ENCODE peak calls at places on chromosome 21, in five cellular contexts. One of them, this sample, is unnamed.

GRCh38 chr21:33124879-33125278 is 54.9 kb downstream of the OLIG1 start:
- DNase-seq in thyroid gland: no peak
- DNase-seq in left ventricle myocardium inferior: no peak
- DNase-seq in A549: no peak
- DNase-seq in CD8-positive, alpha-beta T cell: no peak
- DNase-seq in this sample: no peak

GRCh38 chr21:35603471-35603870 is 456.9 kb downstream of the SETD4 start:
- DNase-seq in A549: no peak
- DNase-seq in left ventricle myocardium inferior: no peak
- DNase-seq in thyroid gland: no peak
- DNase-seq in CD8-positive, alpha-beta T cell: no peak
- DNase-seq in this sample: no peak

GRCh38 chr21:18030248-18030647 is 211.1 kb upstream of the C21orf91 start:
- DNase-seq in left ventricle myocardium inferior: no peak
- DNase-seq in thyroid gland: no peak
- DNase-seq in CD8-positive, alpha-beta T cell: no peak
- DNase-seq in A549: no peak
- DNase-seq in this sample: no peak

GRCh38 chr21:34947122-34947534 is 102.0 kb downstream of the RUNX1 start:
- DNase-seq in left ventricle myocardium inferior: no peak
- DNase-seq in CD8-positive, alpha-beta T cell: no peak
- DNase-seq in A549: no peak
- DNase-seq in thyroid gland: no peak
- DNase-seq in this sample: no peak

GRCh38 chr21:29753216-29753615 is 186.6 kb downstream of the GRIK1 start:
- DNase-seq in CD8-positive, alpha-beta T cell: no peak
- DNase-seq in left ventricle myocardium inferior: no peak
- DNase-seq in A549: no peak
- DNase-seq in thyroid gland: no peak
- DNase-seq in this sample: no peak

GRCh38 chr21:30800605-30801004 is 12.5 kb downstream of the KRTAP8-1 start:
- DNase-seq in CD8-positive, alpha-beta T cell: no peak
- DNase-seq in left ventricle myocardium inferior: no peak
- DNase-seq in A549: no peak
- DNase-seq in thyroid gland: no peak
- DNase-seq in this sample: no peak

GRCh38 chr21:36155603-36156338 is 853 bp upstream of the DOP1B start:
- DNase-seq in CD8-positive, alpha-beta T cell: peak; percentile 14
- DNase-seq in left ventricle myocardium inferior: peak; percentile 21
- DNase-seq in thyroid gland: peak; percentile 86
- DNase-seq in A549: no peak
- DNase-seq in this sample: peak; percentile 83

GRCh38 chr21:38787461-38788274 is 18.1 kb upstream of the ETS2 start:
- DNase-seq in thyroid gland: peak; percentile 75
- DNase-seq in CD8-positive, alpha-beta T cell: no peak
- DNase-seq in left ventricle myocardium inferior: no peak
- DNase-seq in A549: peak; percentile 79
- DNase-seq in this sample: no peak

GRCh38 chr21:13937236-13937635 is 273.5 kb downstream of the LIPI start:
- DNase-seq in thyroid gland: no peak
- DNase-seq in CD8-positive, alpha-beta T cell: no peak
- DNase-seq in left ventricle myocardium inferior: no peak
- DNase-seq in A549: no peak
- DNase-seq in this sample: no peak

GRCh38 chr21:14453339-14453738 is 70.4 kb upstream of the HSPA13 start:
- DNase-seq in thyroid gland: no peak
- DNase-seq in CD8-positive, alpha-beta T cell: no peak
- DNase-seq in A549: no peak
- DNase-seq in left ventricle myocardium inferior: no peak
- DNase-seq in this sample: no peak

GRCh38 chr21:37593015-37593414 is 226.4 kb downstream of the DYRK1A start:
- DNase-seq in A549: no peak
- DNase-seq in CD8-positive, alpha-beta T cell: no peak
- DNase-seq in thyroid gland: no peak
- DNase-seq in left ventricle myocardium inferior: no peak
- DNase-seq in this sample: no peak

GRCh38 chr21:38140192-38140905 is 116.4 kb upstream of the KCNJ15 start:
- DNase-seq in CD8-positive, alpha-beta T cell: no peak
- DNase-seq in A549: peak; percentile 17
- DNase-seq in left ventricle myocardium inferior: peak; percentile 60
- DNase-seq in thyroid gland: peak; percentile 70
- DNase-seq in this sample: peak; percentile 61

GRCh38 chr21:44383216-44383615 is 29.8 kb downstream of the TRPM2 start:
- DNase-seq in A549: no peak
- DNase-seq in CD8-positive, alpha-beta T cell: no peak
- DNase-seq in thyroid gland: no peak
- DNase-seq in left ventricle myocardium inferior: no peak
- DNase-seq in this sample: no peak

GRCh38 chr21:36087362-36088138 is 17.7 kb downstream of the CBR1 start:
- DNase-seq in CD8-positive, alpha-beta T cell: no peak
- DNase-seq in thyroid gland: no peak
- DNase-seq in A549: no peak
- DNase-seq in left ventricle myocardium inferior: no peak
- DNase-seq in this sample: no peak

GRCh38 chr21:35026617-35027557 is 22.2 kb downstream of the RUNX1 start:
- DNase-seq in left ventricle myocardium inferior: peak; percentile 68
- DNase-seq in CD8-positive, alpha-beta T cell: peak; percentile 88
- DNase-seq in thyroid gland: peak; percentile 21
- DNase-seq in A549: no peak
- DNase-seq in this sample: peak; percentile 67

GRCh38 chr21:44401386-44402160 is 48.2 kb downstream of the TRPM2 start:
- DNase-seq in CD8-positive, alpha-beta T cell: no peak
- DNase-seq in A549: no peak
- DNase-seq in thyroid gland: no peak
- DNase-seq in left ventricle myocardium inferior: no peak
- DNase-seq in this sample: no peak

GRCh38 chr21:27769763-27770162 is 802.9 kb upstream of the ADAMTS5 start:
- DNase-seq in CD8-positive, alpha-beta T cell: no peak
- DNase-seq in left ventricle myocardium inferior: no peak
- DNase-seq in A549: no peak
- DNase-seq in thyroid gland: no peak
- DNase-seq in this sample: no peak
- H3K9me3 ChIP-seq in CD8-positive, alpha-beta T cell: no peaks in the 10 kb centered on the region
- H3K9me3 ChIP-seq in left ventricle myocardium inferior: peaks cover 9% of the 10 kb centered on the region
- H3K9me3 ChIP-seq in A549: no peaks in the 10 kb centered on the region
- H3K9me3 ChIP-seq in thyroid gland: no peaks in the 10 kb centered on the region
- H3K9me3 ChIP-seq in this sample: no peaks in the 10 kb centered on the region

GRCh38 chr21:46060596-46061061 is 37.3 kb upstream of the COL6A2 start:
- DNase-seq in left ventricle myocardium inferior: peak; percentile 75
- DNase-seq in A549: peak; percentile 39
- DNase-seq in CD8-positive, alpha-beta T cell: no peak
- DNase-seq in thyroid gland: peak; percentile 36
- DNase-seq in this sample: no peak

GRCh38 chr21:46057710-46058241 is 40.1 kb upstream of the COL6A2 start:
- DNase-seq in left ventricle myocardium inferior: no peak
- DNase-seq in thyroid gland: no peak
- DNase-seq in CD8-positive, alpha-beta T cell: no peak
- DNase-seq in A549: no peak
- DNase-seq in this sample: no peak

GRCh38 chr21:46058339-46059145 is 39.4 kb upstream of the COL6A2 start:
- DNase-seq in A549: no peak
- DNase-seq in thyroid gland: no peak
- DNase-seq in CD8-positive, alpha-beta T cell: no peak
- DNase-seq in left ventricle myocardium inferior: no peak
- DNase-seq in this sample: no peak

GRCh38 chr21:46061063-46061462 is 36.8 kb upstream of the COL6A2 start:
- DNase-seq in left ventricle myocardium inferior: no peak
- DNase-seq in A549: no peak
- DNase-seq in thyroid gland: no peak
- DNase-seq in CD8-positive, alpha-beta T cell: no peak
- DNase-seq in this sample: no peak

DNA sequence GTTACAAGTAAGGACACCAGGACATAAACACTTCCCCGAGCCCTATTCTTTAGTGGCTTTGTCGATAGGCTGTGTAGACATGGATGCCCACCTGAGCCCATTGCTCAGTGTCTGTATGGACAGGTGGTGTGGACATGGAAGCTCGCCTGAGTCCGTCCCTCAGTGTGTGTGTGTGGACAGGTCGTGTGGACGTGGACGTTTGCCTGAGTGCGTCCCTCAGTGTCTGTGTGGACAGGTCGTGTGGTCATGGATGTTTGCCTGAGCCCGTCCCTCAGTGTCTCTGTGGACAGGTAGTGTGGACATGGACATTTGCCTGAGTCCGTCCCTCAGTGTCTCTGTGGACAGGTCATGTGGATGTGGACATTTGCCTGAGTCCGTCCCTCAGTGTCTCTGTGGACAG is 38.7 kb upstream of the COL6A2 start:
- DNase-seq in CD8-positive, alpha-beta T cell: no peak
- DNase-seq in A549: no peak
- DNase-seq in left ventricle myocardium inferior: no peak
- DNase-seq in thyroid gland: no peak
- DNase-seq in this sample: no peak
- H3K27ac ChIP-seq in CD8-positive, alpha-beta T cell: no peak overlapping the region
- H3K27ac ChIP-seq in A549: no peak overlapping the region
- H3K27ac ChIP-seq in left ventricle myocardium inferior: no peak overlapping the region
- H3K27ac ChIP-seq in thyroid gland: no peak overlapping the region
- H3K27ac ChIP-seq in this sample: no peak overlapping the region

DNA sequence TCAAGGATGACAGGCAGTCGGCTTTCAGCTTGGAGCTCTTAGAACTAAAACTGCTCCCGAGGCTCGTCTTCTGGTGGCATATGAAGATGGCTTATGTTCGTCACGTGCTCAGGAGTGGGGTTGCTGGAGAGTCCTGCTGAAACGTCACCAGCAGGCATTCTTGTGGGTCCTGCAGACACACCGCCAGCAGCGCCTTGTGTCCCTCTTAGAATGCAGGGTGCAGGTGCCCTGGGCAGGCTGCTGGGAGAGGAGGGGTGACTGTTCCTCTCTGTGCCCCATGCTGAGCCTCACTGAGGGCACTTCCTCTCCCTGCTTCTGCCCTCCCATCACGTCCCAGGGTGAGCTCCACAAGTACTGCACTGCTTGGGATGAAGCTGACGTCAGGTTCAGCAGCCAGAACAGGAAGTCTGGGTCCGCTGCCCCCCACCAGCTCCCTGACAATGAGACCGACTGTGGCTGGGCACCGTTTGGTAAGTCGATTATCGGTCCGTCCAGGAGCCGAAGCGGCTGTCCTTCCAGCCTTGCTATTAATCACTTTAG is 20.8 kb downstream of the SLC37A1 start:
- DNase-seq in A549: no peak
- DNase-seq in CD8-positive, alpha-beta T cell: no peak
- DNase-seq in thyroid gland: peak; percentile 7
- DNase-seq in left ventricle myocardium inferior: no peak
- DNase-seq in this sample: no peak
- H3K4me3 ChIP-seq in A549: no peak overlapping the region
- H3K4me3 ChIP-seq in CD8-positive, alpha-beta T cell: no peak overlapping the region
- H3K4me3 ChIP-seq in thyroid gland: no peak overlapping the region
- H3K4me3 ChIP-seq in left ventricle myocardium inferior: no peak overlapping the region
- H3K4me3 ChIP-seq in this sample: no peak overlapping the region

DNA sequence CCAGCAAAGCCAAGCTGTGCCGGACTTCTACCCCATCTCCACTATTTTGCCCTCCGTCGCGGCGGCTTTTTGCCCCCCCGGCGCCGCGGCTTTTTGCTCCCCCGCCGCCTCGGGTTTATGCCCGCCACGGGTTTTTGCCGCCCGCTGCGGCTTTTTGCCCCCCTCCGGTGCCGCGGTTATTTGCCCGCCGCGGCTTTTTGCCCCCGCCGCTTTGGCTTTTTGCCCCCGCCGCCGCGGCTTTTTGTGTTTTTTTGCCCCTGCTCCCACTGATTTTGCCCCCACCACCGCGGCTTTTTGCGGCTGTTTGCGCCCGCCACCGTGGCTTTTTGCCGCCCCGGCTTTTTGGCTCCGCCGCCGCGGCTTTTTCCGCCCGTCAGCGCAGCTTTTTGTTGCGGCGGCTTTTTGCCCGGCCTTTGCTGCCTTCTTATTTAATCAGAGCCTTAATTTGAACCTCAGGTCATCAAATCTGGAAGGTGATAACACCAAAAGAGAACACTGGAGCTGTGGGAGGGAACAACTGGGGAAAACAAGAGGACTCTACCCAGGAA is 106.0 kb downstream of the TPTE start:
- DNase-seq in A549: no peak
- DNase-seq in CD8-positive, alpha-beta T cell: no peak
- DNase-seq in thyroid gland: no peak
- DNase-seq in left ventricle myocardium inferior: no peak
- DNase-seq in this sample: no peak
- H3K9me3 ChIP-seq in A549: no peaks in the 10 kb centered on the region
- H3K9me3 ChIP-seq in CD8-positive, alpha-beta T cell: no peaks in the 10 kb centered on the region
- H3K9me3 ChIP-seq in thyroid gland: no peaks in the 10 kb centered on the region
- H3K9me3 ChIP-seq in left ventricle myocardium inferior: peaks cover 61% of the 10 kb centered on the region
- H3K9me3 ChIP-seq in this sample: no peaks in the 10 kb centered on the region

DNA sequence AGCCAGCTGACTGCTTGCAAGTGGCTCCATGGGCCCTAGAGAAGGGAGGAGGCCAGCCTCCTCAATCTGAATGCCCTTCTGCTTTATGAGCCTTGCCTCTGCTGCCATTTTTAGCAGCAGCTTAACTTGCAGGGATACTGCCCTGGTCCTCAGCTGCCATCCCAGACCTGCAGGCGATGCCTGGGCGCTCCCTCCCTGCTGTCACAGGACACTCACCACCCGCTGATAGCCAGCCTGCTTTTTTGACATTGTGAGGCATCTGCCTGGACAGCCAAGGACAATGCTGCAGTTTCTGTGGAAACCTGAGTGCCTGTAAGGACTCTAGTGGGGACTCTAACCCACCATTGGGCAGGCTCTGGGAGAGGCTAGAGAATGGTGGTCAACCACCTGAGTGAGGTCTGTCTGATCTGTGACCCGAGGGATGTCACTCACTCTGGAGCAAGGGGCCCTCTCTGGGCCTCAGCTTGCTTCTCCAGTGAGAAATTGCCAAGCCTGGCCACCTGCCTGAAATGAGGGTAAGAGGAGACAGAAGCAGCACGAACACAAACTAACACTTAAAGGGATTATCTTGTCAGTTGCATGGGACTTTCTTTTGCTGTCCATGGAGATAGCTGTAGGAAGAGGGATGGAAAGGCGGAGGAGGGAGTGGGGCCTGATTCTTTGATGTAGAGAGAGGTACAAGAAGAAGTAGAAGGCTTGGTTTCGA is 184.9 kb downstream of the MIS18A start:
- DNase-seq in A549: no peak
- DNase-seq in thyroid gland: no peak
- DNase-seq in left ventricle myocardium inferior: no peak
- DNase-seq in CD8-positive, alpha-beta T cell: no peak
- DNase-seq in this sample: no peak
- H3K27ac ChIP-seq in A549: no peak overlapping the region
- H3K27ac ChIP-seq in thyroid gland: no peak overlapping the region
- H3K27ac ChIP-seq in left ventricle myocardium inferior: no peak overlapping the region
- H3K27ac ChIP-seq in CD8-positive, alpha-beta T cell: no peak overlapping the region
- H3K27ac ChIP-seq in this sample: no peak overlapping the region